ENCODE peak calls at places on chromosomes 6 and 20, in six cellular contexts. Z, E, G, B, Y and I are unnamed samples.
A peak's percentile ranks its signal among the peaks of the same experiment; 100 is the strongest.

GRCh38 chr6:4102687-4103244 is 23.8 kb upstream of the FAM217A start:
- DNase-seq in B (no peak), E (no peak), Y (no peak), G (no peak), Z (no peak), I (no peak)

GRCh38 chr6:86516087-86516486 is 421.2 kb upstream of the HTR1E start:
- DNase-seq in Z (no peak), B (no peak), E (no peak), Y (no peak), G (no peak), I (no peak)

GRCh38 chr6:43781572-43781928 is 11.5 kb downstream of the VEGFA start:
- DNase-seq in G (no peak), Z (no peak), E (no peak), B (no peak), Y (no peak), I (no peak)

GRCh38 chr20:434221-434620 is 26.1 kb downstream of the RBCK1 start:
- DNase-seq in Z (no peak), E (no peak), G (no peak), Y (no peak), B (no peak), I (no peak)

GRCh38 chr6:6588064-6588923 is at the start of gene LY86:
- DNase-seq in G (peak; percentile 1), B (peak; percentile 14), E (peak; percentile 9), Y (peak; percentile 80), Z (no peak), I (no peak)

GRCh38 chr6:33018418-33018817 is 9.0 kb upstream of the HLA-DOA start:
- DNase-seq in G (no peak), B (no peak), Z (no peak), E (no peak), Y (no peak), I (no peak)

GRCh38 chr20:44517454-44517853 is 4.4 kb downstream of the SERINC3 start:
- DNase-seq in G (no peak), Y (no peak), Z (no peak), B (no peak), E (no peak), I (no peak)

GRCh38 chr6:14647311-14647710 is 529.7 kb downstream of the CD83 start:
- DNase-seq in G (peak; percentile 41), B (no peak), E (no peak), Y (no peak), Z (no peak), I (peak; percentile 70)

GRCh38 chr20:34011275-34011674 is 17.6 kb downstream of the RALY start:
- DNase-seq in G (no peak), E (no peak), B (no peak), Z (no peak), Y (no peak), I (no peak)

GRCh38 chr20:38853759-38854158 is 48.3 kb downstream of the PPP1R16B start:
- DNase-seq in Y (no peak), E (no peak), G (no peak), Z (no peak), B (no peak), I (peak; percentile 34)

DNA sequence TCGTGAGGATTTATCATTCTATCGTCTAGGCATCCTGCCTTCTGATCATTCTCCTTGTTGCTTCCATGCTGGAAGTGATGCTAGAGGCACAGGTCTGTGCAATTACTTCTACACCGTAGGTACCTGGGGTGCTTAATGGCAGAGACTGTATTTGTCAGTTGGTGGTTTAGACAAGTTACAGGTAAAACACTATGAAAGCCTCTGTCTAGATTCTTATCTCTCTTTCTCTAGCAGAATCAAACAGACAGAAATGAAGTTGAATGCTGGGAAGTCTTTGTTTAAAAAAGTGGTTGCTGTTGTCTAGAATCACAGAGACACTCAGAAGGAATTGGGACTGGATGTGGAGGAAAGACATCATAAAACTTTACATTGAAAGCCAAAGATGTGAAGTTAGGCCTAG is 290.0 kb downstream of the SOX4 start:
- DNase-seq in Y (no peak), Z (no peak), B (no peak), E (no peak), G (no peak), I (no peak)
- H3K9me3 ChIP-seq in Y (no peaks in the 10 kb centered on the region), Z (no peaks in the 10 kb centered on the region), B (no peaks in the 10 kb centered on the region), E (no peaks in the 10 kb centered on the region), G (no peaks in the 10 kb centered on the region), I (no peaks in the 10 kb centered on the region)

GRCh38 chr20:36384022-36384619 is 78.0 kb downstream of the DLGAP4 start:
- DNase-seq in Y (no peak), G (peak; percentile 43), E (peak; percentile 68), B (no peak), Z (peak; percentile 37), I (peak; percentile 56)
- TF ChIP-seq CTCF in Y (no peak), G (peak; percentile 33), E (peak; percentile 4), B (no peak), Z (peak; percentile 11), I (no peak)

GRCh38 chr6:83065511-83066192 is at the start of gene UBE3D:
- DNase-seq in E (peak; percentile 95), B (peak; percentile 92), Z (peak; percentile 83), Y (peak; percentile 98), G (peak; percentile 88), I (peak; percentile 95)
- H3K36me3 ChIP-seq in E (no peaks in the 10 kb centered on the region), B (no peaks in the 10 kb centered on the region), Z (no peaks in the 10 kb centered on the region), Y (no peaks in the 10 kb centered on the region), G (no peaks in the 10 kb centered on the region), I (no peaks in the 10 kb centered on the region)

DNA sequence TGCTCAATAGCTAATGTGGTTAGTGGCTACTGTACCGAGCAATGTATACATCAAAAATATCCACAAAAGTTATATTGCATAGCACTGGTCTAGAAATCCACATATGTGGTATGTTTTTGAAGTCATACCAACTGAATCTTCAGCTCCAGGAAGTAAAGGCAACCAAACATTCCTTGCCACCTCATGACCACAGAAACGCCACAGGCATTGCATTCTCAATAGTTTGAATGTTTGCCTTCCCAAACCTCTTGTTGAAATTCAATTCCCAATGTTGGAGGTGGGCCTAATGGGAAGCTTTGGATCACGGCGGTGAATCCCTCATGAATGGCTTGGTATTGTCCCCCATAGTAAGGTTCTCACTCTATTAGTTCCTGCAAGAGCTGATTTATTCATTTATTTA is 18.2 kb upstream of the ZNF391 start:
- DNase-seq in Z (no peak), G (no peak), E (no peak), B (no peak), Y (no peak), I (no peak)
- H3K9me3 ChIP-seq in Z (no peaks in the 10 kb centered on the region), G (no peaks in the 10 kb centered on the region), E (no peaks in the 10 kb centered on the region), B (no peaks in the 10 kb centered on the region), Y (peaks cover 15% of the 10 kb centered on the region), I (no peaks in the 10 kb centered on the region)

GRCh38 chr20:24291066-24291465 is 178.4 kb upstream of the SYNDIG1 start:
- DNase-seq in Y (no peak), E (no peak), B (no peak), Z (no peak), G (no peak), I (no peak)
- TF ChIP-seq CTCF in Y (no peak), E (no peak), B (no peak), Z (no peak), G (no peak), I (no peak)